ENCODE peak calls at places on chromosomes 16 and 17, in nine cellular contexts. D is ovary, H is esophagus muscularis mucosa, C is fibroblast of lung, W is SK-N-SH, G is transverse colon, F is esophagus squamous epithelium, K is heart left ventricle, J is H9. O is an unnamed sample. For H3K9me3, the result is how much of the 10 kb centered on the place peaks cover.

GRCh38 chr16:2904922-2905240 is 6.8 kb upstream of the FLYWCH1 start:
- DNase-seq in H (no peak), J (no peak), G (no peak), F (no peak), W (no peak), C (no peak), D (no peak), K (peak), O (no peak)

GRCh38 chr17:79039171-79039570 is 15.2 kb downstream of the C1QTNF1 start:
- DNase-seq in C (no peak), H (no peak), F (no peak), G (no peak), K (no peak), W (no peak), D (no peak), J (no peak), O (no peak)

GRCh38 chr16:70454221-70455034 is at the start of gene FCSK:
- DNase-seq in J (peak), F (no peak), D (peak), G (peak), C (peak), H (no peak), K (peak), W (peak), O (peak)

GRCh38 chr17:63571632-63572310 is 21.5 kb downstream of the DCAF7 start:
- DNase-seq in H (no peak), F (no peak), C (peak), J (no peak), G (no peak), W (no peak), K (no peak), D (no peak), O (no peak)

GRCh38 chr16:29831490-29831889 is 11.2 kb downstream of the MVP start:
- DNase-seq in W (no peak), J (no peak), D (no peak), K (peak), F (no peak), G (no peak), C (no peak), H (no peak), O (no peak)

GRCh38 chr16:23351360-23351759 is 49.3 kb downstream of the SCNN1B start:
- DNase-seq in K (no peak), J (no peak), D (no peak), G (peak), C (no peak), H (no peak), W (no peak), F (no peak), O (peak)

GRCh38 chr17:50275279-50275678 is 1.0 kb downstream of the TMEM92 start:
- DNase-seq in W (no peak), H (no peak), J (peak), C (no peak), G (no peak), F (no peak), D (peak), K (no peak), O (no peak)

GRCh38 chr16:28931801-28932225 is at the start of gene CD19:
- DNase-seq in F (no peak), C (no peak), G (no peak), D (no peak), K (no peak), H (no peak), J (no peak), W (no peak), O (no peak)

GRCh38 chr17:74677558-74678466 is 34.9 kb downstream of the CD300LF start:
- DNase-seq in F (no peak), J (peak), G (no peak), C (peak), W (peak), K (peak), D (no peak), H (no peak), O (no peak)

GRCh38 chr17:77507116-77507885 is 366.5 kb downstream of the SEC14L1 start:
- DNase-seq in H (no peak), J (peak), D (no peak), K (no peak), W (peak), F (no peak), C (no peak), G (peak), O (no peak)

GRCh38 chr16:50267151-50267631 is 840 bp downstream of the ADCY7 start:
- DNase-seq in G (no peak), H (no peak), W (peak), K (no peak), C (no peak), F (no peak), J (no peak), D (no peak), O (no peak)

GRCh38 chr16:81457326-81458133 is 12.9 kb downstream of the CMIP start:
- DNase-seq in F (no peak), W (no peak), K (no peak), D (no peak), H (no peak), G (no peak), C (peak), J (no peak), O (no peak)

GRCh38 chr17:12122091-12122490 is 101.4 kb downstream of the MAP2K4 start:
- DNase-seq in J (no peak), C (peak), F (no peak), W (no peak), G (no peak), K (no peak), D (no peak), H (no peak), O (no peak)

GRCh38 chr17:27497696-27498095 is 41.4 kb downstream of the KSR1 start:
- DNase-seq in F (no peak), H (no peak), J (no peak), D (no peak), G (no peak), C (no peak), W (no peak), K (no peak), O (peak)

GRCh38 chr16:21339927-21340326 is 61.8 kb upstream of the CRYM start:
- DNase-seq in C (no peak), D (no peak), K (no peak), J (no peak), G (peak), F (no peak), W (no peak), H (no peak), O (no peak)

GRCh38 chr16:5056347-5056746 is 9.4 kb downstream of the C16orf89 start:
- DNase-seq in K (no peak), C (no peak), J (peak), H (no peak), F (no peak), W (peak), D (no peak), G (peak), O (no peak)

GRCh38 chr17:55641559-55642160 is 81.0 kb downstream of the TMEM100 start:
- DNase-seq in W (peak), H (no peak), K (peak), J (peak), F (no peak), G (peak), D (peak), C (peak), O (peak)

GRCh38 chr16:48704710-48705109 is 94.7 kb upstream of the N4BP1 start:
- DNase-seq in D (no peak), J (no peak), C (no peak), H (no peak), W (no peak), F (no peak), K (no peak), G (no peak), O (no peak)

GRCh38 chr17:38745545-38745944 is 2.6 kb downstream of the PCGF2 start:
- DNase-seq in J (no peak), H (no peak), C (no peak), G (no peak), W (no peak), F (no peak), K (no peak), D (peak), O (no peak)

GRCh38 chr16:21953541-21953902 is 361 bp downstream of the UQCRC2 start:
- DNase-seq in D (no peak), H (no peak), J (no peak), G (no peak), K (no peak), F (no peak), C (no peak), W (no peak), O (no peak)

GRCh38 chr17:40311575-40311974 is 2.6 kb downstream of the RARA start:
- DNase-seq in H (no peak), F (no peak), C (no peak), W (no peak), G (peak), D (no peak), K (peak), J (no peak), O (no peak)

GRCh38 chr17:62562656-62563055 is 64.8 kb upstream of the MRC2 start:
- DNase-seq in J (no peak), G (peak), H (no peak), K (no peak), C (peak), W (no peak), D (no peak), F (no peak), O (no peak)

GRCh38 chr17:38729886-38730525 is at the start of gene CISD3:
- DNase-seq in K (peak), F (no peak), C (peak), G (peak), W (peak), H (no peak), J (peak), D (peak), O (peak)

GRCh38 chr16:4726616-4727015 is 7.5 kb downstream of the ANKS3 start:
- DNase-seq in H (no peak), C (no peak), F (no peak), J (no peak), G (no peak), W (no peak), D (no peak), K (no peak), O (no peak)

GRCh38 chr17:3803308-3803640 is 2.3 kb upstream of the ITGAE start:
- DNase-seq in K (no peak), F (no peak), H (no peak), W (no peak), C (no peak), G (no peak), D (no peak), J (no peak), O (no peak)

GRCh38 chr17:74742978-74743545 is 5.4 kb upstream of the NHERF1 start:
- DNase-seq in H (no peak), W (no peak), F (no peak), G (no peak), K (no peak), D (no peak), C (no peak), J (no peak), O (no peak)

GRCh38 chr16:82857693-82858337 is 231.0 kb downstream of the CDH13 start:
- DNase-seq in F (no peak), H (no peak), G (no peak), D (no peak), W (no peak), J (no peak), K (no peak), C (no peak), O (no peak)
- H3K9me3 ChIP-seq in F (under half), H (under half), G (under half), D (under half), W (under half), J (under half), K (under half), C (under half), O (under half)

GRCh38 chr16:1152651-1153259 is at the start of gene CACNA1H:
- DNase-seq in H (no peak), F (no peak), K (no peak), C (no peak), D (peak), J (peak), G (no peak), W (peak), O (no peak)
- TF ChIP-seq CTCF in H (peak), F (no peak), K (peak), C (no peak), D (peak), J (peak), G (no peak), W (no peak), O (no peak)

GRCh38 chr16:59540621-59541020 is 806.5 kb upstream of the GOT2 start:
- DNase-seq in D (no peak), G (no peak), K (no peak), F (no peak), H (no peak), J (no peak), W (no peak), C (no peak), O (no peak)
- H3K9me3 ChIP-seq in D (under half), G (under half), K (under half), F (under half), H (under half), J (under half), W (under half), C (under half), O (under half)

GRCh38 chr17:31068291-31068690 is 26.5 kb upstream of the NF1 start:
- DNase-seq in F (no peak), W (peak), D (no peak), C (peak), J (peak), H (no peak), K (peak), G (peak), O (no peak)
- TF ChIP-seq CTCF in F (peak), W (peak), D (no peak), C (peak), J (peak), H (peak), K (peak), G (peak), O (no peak)

DNA sequence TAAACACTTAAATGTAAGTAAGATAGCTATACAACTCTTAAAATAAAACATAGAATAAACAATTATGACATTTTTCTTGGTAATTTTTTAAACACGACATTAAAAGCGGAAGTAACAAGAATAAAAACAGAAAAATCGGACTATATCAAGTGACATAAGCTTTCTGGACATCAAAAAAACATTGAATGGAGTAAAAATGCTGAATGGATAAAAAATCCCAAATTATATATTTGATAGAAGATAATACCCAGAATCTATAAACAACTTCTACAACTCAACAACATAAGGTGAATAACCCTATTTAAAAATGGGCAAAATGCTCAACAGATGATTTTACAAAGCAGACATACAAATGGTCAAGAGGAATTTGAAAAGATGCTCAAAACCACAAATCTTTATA is 1866.5 kb downstream of the TP53TG3F start:
- DNase-seq in K (no peak), C (no peak), J (no peak), F (no peak), D (no peak), H (no peak), W (no peak), G (no peak), O (no peak)
- H3K9me3 ChIP-seq in K (under half), C (under half), J (half or more), F (under half), D (under half), H (under half), W (under half), G (under half), O (under half)

GRCh38 chr16:10031955-10032354 is 150.3 kb downstream of the GRIN2A start:
- DNase-seq in H (no peak), W (no peak), F (no peak), G (no peak), K (no peak), C (no peak), J (no peak), D (no peak), O (no peak)

GRCh38 chr16:10027553-10027952 is 154.7 kb downstream of the GRIN2A start:
- DNase-seq in H (no peak), C (no peak), J (no peak), G (no peak), W (no peak), K (no peak), F (no peak), D (no peak), O (no peak)

GRCh38 chr16:10028644-10029043 is 153.6 kb downstream of the GRIN2A start:
- DNase-seq in H (no peak), K (no peak), J (no peak), F (no peak), C (no peak), D (no peak), W (no peak), G (no peak), O (no peak)

GRCh38 chr16:10033561-10033960 is 148.7 kb downstream of the GRIN2A start:
- DNase-seq in W (no peak), C (no peak), F (no peak), K (no peak), H (no peak), G (no peak), D (no peak), J (no peak), O (no peak)

GRCh38 chr16:10031473-10031872 is 150.8 kb downstream of the GRIN2A start:
- DNase-seq in F (no peak), G (no peak), W (no peak), K (no peak), H (no peak), J (no peak), C (no peak), D (no peak), O (no peak)
- TF ChIP-seq CTCF in F (peak), G (no peak), W (no peak), K (no peak), H (peak), J (peak), C (no peak), D (no peak), O (no peak)